ENCODE peak calls at places on chromosomes 12 and 14, in nine cellular contexts. One of them, this sample, is unnamed.

GRCh38 chr12:92462049-92462448 is 240.7 kb upstream of the PLEKHG7 start:
- DNase-seq in GM23338: no peak
- DNase-seq in aorta: no peak
- DNase-seq in upper lobe of left lung: no peak
- DNase-seq in body of pancreas: no peak
- DNase-seq in left ventricle myocardium inferior: no peak
- DNase-seq in small intestine: peak; percentile 55
- DNase-seq in IMR-90: no peak
- DNase-seq in cardiac muscle cell: no peak
- DNase-seq in this sample: no peak

GRCh38 chr12:16891673-16892072 is 285.7 kb upstream of the LMO3 start:
- DNase-seq in upper lobe of left lung: no peak
- DNase-seq in cardiac muscle cell: no peak
- DNase-seq in GM23338: no peak
- DNase-seq in left ventricle myocardium inferior: no peak
- DNase-seq in body of pancreas: no peak
- DNase-seq in IMR-90: no peak
- DNase-seq in aorta: no peak
- DNase-seq in small intestine: no peak
- DNase-seq in this sample: no peak

GRCh38 chr12:117850048-117850447 is 118.7 kb downstream of the KSR2 start:
- DNase-seq in cardiac muscle cell: peak; percentile 66
- DNase-seq in IMR-90: peak; percentile 28
- DNase-seq in body of pancreas: peak; percentile 35
- DNase-seq in left ventricle myocardium inferior: no peak
- DNase-seq in small intestine: peak; percentile 15
- DNase-seq in GM23338: peak; percentile 85
- DNase-seq in aorta: no peak
- DNase-seq in upper lobe of left lung: no peak
- DNase-seq in this sample: no peak

GRCh38 chr14:92997343-92998061 is 74.6 kb downstream of the CHGA start:
- DNase-seq in aorta: no peak
- DNase-seq in GM23338: no peak
- DNase-seq in left ventricle myocardium inferior: no peak
- DNase-seq in IMR-90: no peak
- DNase-seq in upper lobe of left lung: no peak
- DNase-seq in small intestine: no peak
- DNase-seq in body of pancreas: no peak
- DNase-seq in cardiac muscle cell: no peak
- DNase-seq in this sample: no peak

GRCh38 chr12:93197067-93197593 is 180.6 kb upstream of the NUDT4 start:
- DNase-seq in upper lobe of left lung: no peak
- DNase-seq in body of pancreas: no peak
- DNase-seq in aorta: no peak
- DNase-seq in left ventricle myocardium inferior: no peak
- DNase-seq in IMR-90: peak; percentile 54
- DNase-seq in GM23338: no peak
- DNase-seq in cardiac muscle cell: no peak
- DNase-seq in small intestine: no peak
- DNase-seq in this sample: no peak

GRCh38 chr14:94121485-94121884 is 7.9 kb downstream of the IFI27L2 start:
- DNase-seq in cardiac muscle cell: no peak
- DNase-seq in IMR-90: no peak
- DNase-seq in aorta: no peak
- DNase-seq in small intestine: no peak
- DNase-seq in upper lobe of left lung: peak; percentile 9
- DNase-seq in body of pancreas: no peak
- DNase-seq in left ventricle myocardium inferior: no peak
- DNase-seq in GM23338: no peak
- DNase-seq in this sample: no peak

GRCh38 chr12:104182621-104183378 is 32.8 kb upstream of the TXNRD1 start:
- DNase-seq in body of pancreas: no peak
- DNase-seq in left ventricle myocardium inferior: no peak
- DNase-seq in IMR-90: no peak
- DNase-seq in small intestine: no peak
- DNase-seq in GM23338: no peak
- DNase-seq in aorta: no peak
- DNase-seq in cardiac muscle cell: no peak
- DNase-seq in upper lobe of left lung: no peak
- DNase-seq in this sample: no peak

GRCh38 chr12:113200016-113200797 is 14.7 kb downstream of the RITA1 start:
- DNase-seq in left ventricle myocardium inferior: no peak
- DNase-seq in body of pancreas: peak; percentile 92
- DNase-seq in upper lobe of left lung: no peak
- DNase-seq in cardiac muscle cell: no peak
- DNase-seq in IMR-90: no peak
- DNase-seq in GM23338: no peak
- DNase-seq in small intestine: no peak
- DNase-seq in aorta: peak; percentile 73
- DNase-seq in this sample: no peak

GRCh38 chr14:99481745-99482099 is 513 bp downstream of the CCNK start:
- DNase-seq in upper lobe of left lung: no peak
- DNase-seq in aorta: no peak
- DNase-seq in cardiac muscle cell: peak; percentile 43
- DNase-seq in small intestine: peak; percentile 51
- DNase-seq in GM23338: peak; percentile 33
- DNase-seq in body of pancreas: peak; percentile 13
- DNase-seq in IMR-90: peak; percentile 39
- DNase-seq in left ventricle myocardium inferior: no peak
- DNase-seq in this sample: peak; percentile 18

GRCh38 chr12:126095748-126096510 is 1030.7 kb downstream of the AACS start:
- DNase-seq in GM23338: no peak
- DNase-seq in small intestine: no peak
- DNase-seq in aorta: no peak
- DNase-seq in left ventricle myocardium inferior: no peak
- DNase-seq in body of pancreas: no peak
- DNase-seq in IMR-90: no peak
- DNase-seq in cardiac muscle cell: no peak
- DNase-seq in upper lobe of left lung: no peak
- DNase-seq in this sample: no peak

GRCh38 chr12:14961466-14962155 is at the start of gene ARHGDIB:
- DNase-seq in upper lobe of left lung: peak; percentile 62
- DNase-seq in IMR-90: no peak
- DNase-seq in cardiac muscle cell: no peak
- DNase-seq in body of pancreas: peak; percentile 71
- DNase-seq in aorta: no peak
- DNase-seq in small intestine: peak; percentile 73
- DNase-seq in left ventricle myocardium inferior: peak; percentile 32
- DNase-seq in GM23338: peak; percentile 34
- DNase-seq in this sample: peak; percentile 96

GRCh38 chr14:79166171-79166570 is 996.0 kb downstream of the NRXN3 start:
- DNase-seq in GM23338: no peak
- DNase-seq in small intestine: no peak
- DNase-seq in upper lobe of left lung: no peak
- DNase-seq in cardiac muscle cell: no peak
- DNase-seq in left ventricle myocardium inferior: no peak
- DNase-seq in body of pancreas: no peak
- DNase-seq in IMR-90: no peak
- DNase-seq in aorta: no peak
- DNase-seq in this sample: no peak

GRCh38 chr12:97275261-97276197 is 187.1 kb upstream of the RMST start:
- DNase-seq in aorta: no peak
- DNase-seq in small intestine: no peak
- DNase-seq in upper lobe of left lung: no peak
- DNase-seq in left ventricle myocardium inferior: no peak
- DNase-seq in GM23338: peak; percentile 36
- DNase-seq in body of pancreas: peak; percentile 24
- DNase-seq in IMR-90: no peak
- DNase-seq in cardiac muscle cell: no peak
- DNase-seq in this sample: no peak

GRCh38 chr14:59120931-59121330 is 67.5 kb upstream of the DAAM1 start:
- DNase-seq in IMR-90: no peak
- DNase-seq in cardiac muscle cell: no peak
- DNase-seq in aorta: no peak
- DNase-seq in body of pancreas: no peak
- DNase-seq in small intestine: no peak
- DNase-seq in GM23338: no peak
- DNase-seq in left ventricle myocardium inferior: no peak
- DNase-seq in upper lobe of left lung: no peak
- DNase-seq in this sample: no peak

DNA sequence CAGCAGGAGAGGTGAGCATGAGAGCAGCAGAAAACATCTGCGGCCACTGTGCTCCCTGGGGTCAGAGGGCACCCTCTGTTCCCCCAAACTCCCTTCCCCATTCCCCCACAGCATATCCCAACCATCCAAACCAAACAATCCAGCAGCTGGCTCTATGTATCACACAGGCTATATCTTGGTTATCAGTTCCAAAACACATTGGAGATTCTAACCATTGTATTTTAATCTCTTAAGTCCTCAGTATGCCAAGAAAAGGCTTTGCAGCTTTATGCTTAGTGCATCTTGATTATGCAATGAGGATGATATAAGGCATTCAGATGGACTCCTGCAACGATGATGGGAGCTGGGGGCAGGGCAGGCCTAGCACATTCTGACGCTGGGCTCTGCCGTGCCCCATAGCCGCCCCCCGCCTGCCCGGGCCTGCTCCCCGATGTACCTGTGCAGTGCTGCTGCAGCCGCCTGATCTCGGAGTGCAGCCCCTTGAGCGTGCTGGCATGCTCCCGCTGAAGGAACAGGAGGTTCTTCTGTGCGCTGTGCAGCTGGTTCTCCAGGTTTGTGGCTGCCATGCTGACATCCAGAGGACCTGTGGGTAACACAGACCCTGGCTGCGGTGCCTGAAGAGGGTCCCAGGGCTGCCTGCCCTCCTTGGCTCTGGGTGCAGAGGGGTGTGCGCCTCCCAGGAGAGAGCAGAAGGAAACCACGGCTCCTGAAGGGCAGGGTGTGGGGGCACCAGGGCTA is 29.6 kb downstream of the CCDC92 start:
- DNase-seq in GM23338: no peak
- DNase-seq in cardiac muscle cell: no peak
- DNase-seq in body of pancreas: no peak
- DNase-seq in aorta: no peak
- DNase-seq in upper lobe of left lung: no peak
- DNase-seq in IMR-90: peak; percentile 41
- DNase-seq in small intestine: no peak
- DNase-seq in left ventricle myocardium inferior: no peak
- DNase-seq in this sample: no peak
- H3K36me3 ChIP-seq in GM23338: no peaks in the 10 kb centered on the region
- H3K36me3 ChIP-seq in cardiac muscle cell: peaks cover 18% of the 10 kb centered on the region
- H3K36me3 ChIP-seq in body of pancreas: peaks cover 7% of the 10 kb centered on the region
- H3K36me3 ChIP-seq in aorta: no peaks in the 10 kb centered on the region
- H3K36me3 ChIP-seq in upper lobe of left lung: peaks cover 49% of the 10 kb centered on the region
- H3K36me3 ChIP-seq in IMR-90: peaks cover 43% of the 10 kb centered on the region
- H3K36me3 ChIP-seq in small intestine: peaks cover 9% of the 10 kb centered on the region
- H3K36me3 ChIP-seq in left ventricle myocardium inferior: peaks cover 62% of the 10 kb centered on the region
- H3K36me3 ChIP-seq in this sample: peaks cover 19% of the 10 kb centered on the region

DNA sequence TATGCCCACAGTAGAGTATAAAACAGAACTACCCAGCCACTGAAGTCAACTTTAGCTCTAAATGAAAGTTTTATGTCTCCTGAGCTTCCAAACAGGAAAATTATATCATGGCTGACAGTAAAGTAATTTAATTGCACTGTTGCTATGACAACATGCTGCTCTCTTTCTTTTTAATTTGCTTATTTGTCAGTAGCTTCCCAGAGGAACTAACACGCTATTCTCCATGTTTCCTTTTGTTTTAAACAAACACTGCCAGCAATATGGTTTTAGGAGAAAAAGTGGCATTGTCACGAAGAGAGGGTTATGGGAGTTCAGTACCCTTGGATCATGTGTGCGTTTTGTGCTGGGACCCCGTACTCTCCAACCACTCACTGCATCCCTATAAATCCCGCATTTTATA is 1.9 kb downstream of the FOXN3 start:
- DNase-seq in upper lobe of left lung: no peak
- DNase-seq in cardiac muscle cell: no peak
- DNase-seq in body of pancreas: no peak
- DNase-seq in aorta: no peak
- DNase-seq in small intestine: no peak
- DNase-seq in IMR-90: no peak
- DNase-seq in GM23338: no peak
- DNase-seq in left ventricle myocardium inferior: no peak
- DNase-seq in this sample: no peak
- H3K4me3 ChIP-seq in upper lobe of left lung: peak overlapping the region; percentile 94
- H3K4me3 ChIP-seq in cardiac muscle cell: peak overlapping the region; percentile 99
- H3K4me3 ChIP-seq in body of pancreas: no peak overlapping the region
- H3K4me3 ChIP-seq in aorta: no peak overlapping the region
- H3K4me3 ChIP-seq in small intestine: no peak overlapping the region
- H3K4me3 ChIP-seq in IMR-90: peak overlapping the region; percentile 62
- H3K4me3 ChIP-seq in GM23338: peak overlapping the region; percentile 98
- H3K4me3 ChIP-seq in left ventricle myocardium inferior: peak overlapping the region; percentile 93
- H3K4me3 ChIP-seq in this sample: no peak overlapping the region

GRCh38 chr12:132727091-132727794 is 16.6 kb downstream of the PGAM5 start:
- DNase-seq in small intestine: no peak
- DNase-seq in aorta: no peak
- DNase-seq in left ventricle myocardium inferior: no peak
- DNase-seq in body of pancreas: no peak
- DNase-seq in GM23338: no peak
- DNase-seq in upper lobe of left lung: no peak
- DNase-seq in cardiac muscle cell: no peak
- DNase-seq in IMR-90: no peak
- DNase-seq in this sample: no peak
- H3K36me3 ChIP-seq in small intestine: peaks cover 51% of the 10 kb centered on the region
- H3K36me3 ChIP-seq in aorta: peaks cover 4% of the 10 kb centered on the region
- H3K36me3 ChIP-seq in left ventricle myocardium inferior: peaks cover 83% of the 10 kb centered on the region
- H3K36me3 ChIP-seq in body of pancreas: no peaks in the 10 kb centered on the region
- H3K36me3 ChIP-seq in GM23338: peaks cover 19% of the 10 kb centered on the region
- H3K36me3 ChIP-seq in upper lobe of left lung: peaks cover 91% of the 10 kb centered on the region
- H3K36me3 ChIP-seq in cardiac muscle cell: peaks cover 70% of the 10 kb centered on the region
- H3K36me3 ChIP-seq in IMR-90: peaks cover 68% of the 10 kb centered on the region
- H3K36me3 ChIP-seq in this sample: peaks cover 48% of the 10 kb centered on the region

GRCh38 chr14:51895425-51895824 is 35.0 kb downstream of the GNG2 start:
- DNase-seq in GM23338: no peak
- DNase-seq in upper lobe of left lung: no peak
- DNase-seq in left ventricle myocardium inferior: no peak
- DNase-seq in aorta: no peak
- DNase-seq in cardiac muscle cell: no peak
- DNase-seq in IMR-90: no peak
- DNase-seq in body of pancreas: no peak
- DNase-seq in small intestine: no peak
- DNase-seq in this sample: no peak
- H3K4me3 ChIP-seq in GM23338: no peak overlapping the region
- H3K4me3 ChIP-seq in upper lobe of left lung: no peak overlapping the region
- H3K4me3 ChIP-seq in left ventricle myocardium inferior: no peak overlapping the region
- H3K4me3 ChIP-seq in aorta: no peak overlapping the region
- H3K4me3 ChIP-seq in cardiac muscle cell: no peak overlapping the region
- H3K4me3 ChIP-seq in IMR-90: no peak overlapping the region
- H3K4me3 ChIP-seq in body of pancreas: no peak overlapping the region
- H3K4me3 ChIP-seq in small intestine: no peak overlapping the region
- H3K4me3 ChIP-seq in this sample: no peak overlapping the region

DNA sequence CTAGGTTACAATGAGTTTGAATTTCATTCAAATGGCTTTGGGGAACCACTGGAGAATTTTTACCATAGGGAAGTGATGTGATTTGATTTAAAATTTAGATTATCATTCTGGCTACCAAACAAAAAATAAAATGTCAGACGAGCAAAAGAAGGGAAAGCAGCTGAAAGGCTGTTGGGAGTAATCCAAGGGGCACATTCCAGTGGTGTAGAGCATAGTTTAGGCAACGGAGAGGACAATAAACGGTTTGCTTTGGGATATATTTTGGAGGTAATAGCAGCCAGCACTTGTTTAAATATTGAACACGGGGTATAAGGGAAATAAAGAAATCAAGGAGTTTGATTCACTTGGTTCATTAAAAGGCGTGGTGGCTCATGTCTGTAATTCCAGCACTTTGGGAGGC is 56.5 kb upstream of the SLC6A13 start:
- DNase-seq in small intestine: no peak
- DNase-seq in left ventricle myocardium inferior: no peak
- DNase-seq in aorta: no peak
- DNase-seq in upper lobe of left lung: no peak
- DNase-seq in cardiac muscle cell: no peak
- DNase-seq in GM23338: no peak
- DNase-seq in body of pancreas: no peak
- DNase-seq in IMR-90: no peak
- DNase-seq in this sample: no peak
- H3K36me3 ChIP-seq in small intestine: peaks cover 41% of the 10 kb centered on the region
- H3K36me3 ChIP-seq in left ventricle myocardium inferior: peaks cover 100% of the 10 kb centered on the region
- H3K36me3 ChIP-seq in aorta: peaks cover 3% of the 10 kb centered on the region
- H3K36me3 ChIP-seq in upper lobe of left lung: peaks cover 76% of the 10 kb centered on the region
- H3K36me3 ChIP-seq in cardiac muscle cell: peaks cover 63% of the 10 kb centered on the region
- H3K36me3 ChIP-seq in GM23338: peaks cover 43% of the 10 kb centered on the region
- H3K36me3 ChIP-seq in body of pancreas: peaks cover 18% of the 10 kb centered on the region
- H3K36me3 ChIP-seq in IMR-90: peaks cover 43% of the 10 kb centered on the region
- H3K36me3 ChIP-seq in this sample: peaks cover 85% of the 10 kb centered on the region

GRCh38 chr14:75293920-75294648 is 15.5 kb downstream of the FOS start:
- DNase-seq in GM23338: peak; percentile 98
- DNase-seq in aorta: peak; percentile 98
- DNase-seq in body of pancreas: peak; percentile 98
- DNase-seq in cardiac muscle cell: peak; percentile 96
- DNase-seq in small intestine: peak; percentile 98
- DNase-seq in left ventricle myocardium inferior: peak; percentile 95
- DNase-seq in upper lobe of left lung: peak; percentile 97
- DNase-seq in IMR-90: peak; percentile 95
- DNase-seq in this sample: peak; percentile 95
- H3K4me3 ChIP-seq in GM23338: peak overlapping the region; percentile 90
- H3K4me3 ChIP-seq in aorta: peak overlapping the region; percentile 47
- H3K4me3 ChIP-seq in body of pancreas: peak overlapping the region; percentile 43
- H3K4me3 ChIP-seq in cardiac muscle cell: peak overlapping the region; percentile 40
- H3K4me3 ChIP-seq in small intestine: peak overlapping the region; percentile 28
- H3K4me3 ChIP-seq in left ventricle myocardium inferior: peak overlapping the region; percentile 71
- H3K4me3 ChIP-seq in upper lobe of left lung: peak overlapping the region; percentile 65
- H3K4me3 ChIP-seq in IMR-90: peak overlapping the region; percentile 90
- H3K4me3 ChIP-seq in this sample: peak overlapping the region; percentile 68